ENCODE peak calls at places on chromosomes 11 and 22, in eight cellular contexts. One of them, this sample, is unnamed.

GRCh38 chr22:42067706-42068350 is 2.8 kb downstream of the NAGA start:
- DNase-seq in uterus: no peak
- DNase-seq in transverse colon: no peak
- DNase-seq in adrenal gland: peak
- DNase-seq in Peyer's patch: no peak
- DNase-seq in spleen: peak
- DNase-seq in ovary: no peak
- DNase-seq in body of pancreas: no peak
- DNase-seq in this sample: no peak

GRCh38 chr11:133525976-133526375 is 6.3 kb downstream of the OPCML start:
- DNase-seq in uterus: no peak
- DNase-seq in transverse colon: no peak
- DNase-seq in adrenal gland: no peak
- DNase-seq in Peyer's patch: no peak
- DNase-seq in spleen: no peak
- DNase-seq in ovary: no peak
- DNase-seq in body of pancreas: no peak
- DNase-seq in this sample: no peak

GRCh38 chr22:44758354-44758969 is 6.1 kb downstream of the ARHGAP8 start:
- DNase-seq in uterus: no peak
- DNase-seq in transverse colon: no peak
- DNase-seq in adrenal gland: no peak
- DNase-seq in Peyer's patch: no peak
- DNase-seq in spleen: peak
- DNase-seq in ovary: no peak
- DNase-seq in body of pancreas: no peak
- DNase-seq in this sample: no peak

GRCh38 chr22:47891609-47892008 is 1129.2 kb downstream of the TBC1D22A start:
- DNase-seq in uterus: no peak
- DNase-seq in transverse colon: no peak
- DNase-seq in adrenal gland: no peak
- DNase-seq in Peyer's patch: no peak
- DNase-seq in spleen: no peak
- DNase-seq in ovary: no peak
- DNase-seq in body of pancreas: no peak
- DNase-seq in this sample: no peak

GRCh38 chr11:12815931-12816494 is 141.8 kb downstream of the TEAD1 start:
- DNase-seq in uterus: no peak
- DNase-seq in transverse colon: no peak
- DNase-seq in adrenal gland: no peak
- DNase-seq in Peyer's patch: no peak
- DNase-seq in spleen: no peak
- DNase-seq in ovary: no peak
- DNase-seq in body of pancreas: no peak
- DNase-seq in this sample: peak

GRCh38 chr22:20084547-20085413 is 4.7 kb downstream of the DGCR8 start:
- DNase-seq in uterus: no peak
- DNase-seq in transverse colon: no peak
- DNase-seq in adrenal gland: peak
- DNase-seq in Peyer's patch: no peak
- DNase-seq in spleen: peak
- DNase-seq in ovary: no peak
- DNase-seq in body of pancreas: peak
- DNase-seq in this sample: peak

GRCh38 chr11:72739240-72740059 is 12.8 kb downstream of the ARAP1 start:
- DNase-seq in uterus: no peak
- DNase-seq in transverse colon: no peak
- DNase-seq in adrenal gland: no peak
- DNase-seq in Peyer's patch: no peak
- DNase-seq in spleen: peak
- DNase-seq in ovary: no peak
- DNase-seq in body of pancreas: no peak
- DNase-seq in this sample: peak

GRCh38 chr22:21028277-21029251 is 3.8 kb downstream of the SLC7A4 start:
- DNase-seq in uterus: no peak
- DNase-seq in transverse colon: no peak
- DNase-seq in adrenal gland: no peak
- DNase-seq in Peyer's patch: no peak
- DNase-seq in spleen: no peak
- DNase-seq in ovary: no peak
- DNase-seq in body of pancreas: no peak
- DNase-seq in this sample: no peak

GRCh38 chr11:60939301-60939700 is 12.7 kb downstream of the SLC15A3 start:
- DNase-seq in uterus: no peak
- DNase-seq in transverse colon: no peak
- DNase-seq in adrenal gland: no peak
- DNase-seq in Peyer's patch: no peak
- DNase-seq in spleen: no peak
- DNase-seq in ovary: no peak
- DNase-seq in body of pancreas: no peak
- DNase-seq in this sample: no peak

GRCh38 chr11:83051760-83052671 is 19.7 kb downstream of the RAB30 start:
- DNase-seq in uterus: no peak
- DNase-seq in transverse colon: no peak
- DNase-seq in adrenal gland: peak
- DNase-seq in Peyer's patch: no peak
- DNase-seq in spleen: no peak
- DNase-seq in ovary: peak
- DNase-seq in body of pancreas: peak
- DNase-seq in this sample: peak

GRCh38 chr22:22692707-22693530 is 48.5 kb downstream of the GGTLC2 start:
- DNase-seq in uterus: no peak
- DNase-seq in transverse colon: peak
- DNase-seq in adrenal gland: peak
- DNase-seq in Peyer's patch: peak
- DNase-seq in spleen: peak
- DNase-seq in ovary: peak
- DNase-seq in body of pancreas: peak
- DNase-seq in this sample: no peak

GRCh38 chr11:18091731-18092130 is 14.2 kb downstream of the SAAL1 start:
- DNase-seq in uterus: no peak
- DNase-seq in transverse colon: no peak
- DNase-seq in adrenal gland: no peak
- DNase-seq in Peyer's patch: no peak
- DNase-seq in spleen: no peak
- DNase-seq in ovary: no peak
- DNase-seq in body of pancreas: no peak
- DNase-seq in this sample: no peak

GRCh38 chr22:19942071-19942885 is 660 bp upstream of the TXNRD2 start:
- DNase-seq in uterus: peak
- DNase-seq in transverse colon: no peak
- DNase-seq in adrenal gland: peak
- DNase-seq in Peyer's patch: peak
- DNase-seq in spleen: no peak
- DNase-seq in ovary: peak
- DNase-seq in body of pancreas: no peak
- DNase-seq in this sample: no peak

GRCh38 chr11:128687321-128687720 is 6.6 kb upstream of the FLI1 start:
- DNase-seq in uterus: no peak
- DNase-seq in transverse colon: peak
- DNase-seq in adrenal gland: peak
- DNase-seq in Peyer's patch: no peak
- DNase-seq in spleen: peak
- DNase-seq in ovary: no peak
- DNase-seq in body of pancreas: no peak
- DNase-seq in this sample: peak

GRCh38 chr11:63663809-63664208 is 7.4 kb downstream of the ATL3 start:
- DNase-seq in uterus: no peak
- DNase-seq in transverse colon: no peak
- DNase-seq in adrenal gland: no peak
- DNase-seq in Peyer's patch: no peak
- DNase-seq in spleen: no peak
- DNase-seq in ovary: no peak
- DNase-seq in body of pancreas: no peak
- DNase-seq in this sample: no peak

GRCh38 chr22:20968281-20968977 is 1.4 kb downstream of the AIFM3 start:
- DNase-seq in uterus: no peak
- DNase-seq in transverse colon: no peak
- DNase-seq in adrenal gland: no peak
- DNase-seq in Peyer's patch: no peak
- DNase-seq in spleen: peak
- DNase-seq in ovary: no peak
- DNase-seq in body of pancreas: no peak
- DNase-seq in this sample: no peak

GRCh38 chr22:37566903-37567798 is 6.9 kb downstream of the CDC42EP1 start:
- DNase-seq in uterus: peak
- DNase-seq in transverse colon: peak
- DNase-seq in adrenal gland: peak
- DNase-seq in Peyer's patch: peak
- DNase-seq in spleen: peak
- DNase-seq in ovary: peak
- DNase-seq in body of pancreas: peak
- DNase-seq in this sample: peak
- TF ChIP-seq POLR2A in uterus: peak
- TF ChIP-seq POLR2A in transverse colon: no peak
- TF ChIP-seq POLR2A in adrenal gland: no peak
- TF ChIP-seq POLR2A in Peyer's patch: no peak
- TF ChIP-seq POLR2A in spleen: no peak
- TF ChIP-seq POLR2A in ovary: no peak
- TF ChIP-seq POLR2A in body of pancreas: peak
- TF ChIP-seq POLR2A in this sample: no peak

GRCh38 chr11:9739108-9739507 is 75.2 kb downstream of the SWAP70 start:
- DNase-seq in uterus: no peak
- DNase-seq in transverse colon: no peak
- DNase-seq in adrenal gland: no peak
- DNase-seq in Peyer's patch: no peak
- DNase-seq in spleen: no peak
- DNase-seq in ovary: no peak
- DNase-seq in body of pancreas: no peak
- DNase-seq in this sample: no peak

GRCh38 chr11:9738126-9738525 is 74.2 kb downstream of the SWAP70 start:
- DNase-seq in uterus: no peak
- DNase-seq in transverse colon: peak
- DNase-seq in adrenal gland: peak
- DNase-seq in Peyer's patch: peak
- DNase-seq in spleen: no peak
- DNase-seq in ovary: no peak
- DNase-seq in body of pancreas: no peak
- DNase-seq in this sample: no peak

GRCh38 chr11:9738700-9739099 is 74.8 kb downstream of the SWAP70 start:
- DNase-seq in uterus: no peak
- DNase-seq in transverse colon: no peak
- DNase-seq in adrenal gland: no peak
- DNase-seq in Peyer's patch: no peak
- DNase-seq in spleen: no peak
- DNase-seq in ovary: no peak
- DNase-seq in body of pancreas: no peak
- DNase-seq in this sample: no peak

GRCh38 chr11:9740202-9740881 is 76.5 kb downstream of the SWAP70 start:
- DNase-seq in uterus: no peak
- DNase-seq in transverse colon: peak
- DNase-seq in adrenal gland: no peak
- DNase-seq in Peyer's patch: no peak
- DNase-seq in spleen: no peak
- DNase-seq in ovary: no peak
- DNase-seq in body of pancreas: no peak
- DNase-seq in this sample: no peak

DNA sequence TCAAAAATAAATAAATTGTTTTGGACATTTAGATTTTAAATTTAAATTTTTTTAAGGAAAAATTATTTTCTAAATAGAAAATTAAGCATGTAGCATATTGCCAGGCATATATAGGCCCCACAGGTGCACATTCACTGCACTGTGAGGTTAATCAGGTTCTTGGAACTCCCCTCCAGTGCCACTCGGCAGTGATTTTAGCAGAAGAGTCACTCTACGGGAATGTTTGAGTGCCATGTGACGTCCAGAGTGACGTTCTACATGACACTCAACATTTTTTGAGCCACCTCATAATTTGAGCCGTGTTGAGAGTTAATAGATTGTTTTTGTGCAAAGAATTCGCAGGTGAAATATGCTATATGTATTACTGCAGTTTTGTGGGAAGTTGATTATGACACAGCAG is 77.4 kb downstream of the SWAP70 start:
- DNase-seq in uterus: no peak
- DNase-seq in transverse colon: no peak
- DNase-seq in adrenal gland: no peak
- DNase-seq in Peyer's patch: no peak
- DNase-seq in spleen: no peak
- DNase-seq in ovary: no peak
- DNase-seq in body of pancreas: no peak
- DNase-seq in this sample: no peak
- H3K27ac ChIP-seq in uterus: no peak
- H3K27ac ChIP-seq in transverse colon: no peak
- H3K27ac ChIP-seq in adrenal gland: no peak
- H3K27ac ChIP-seq in Peyer's patch: no peak
- H3K27ac ChIP-seq in spleen: no peak
- H3K27ac ChIP-seq in ovary: no peak
- H3K27ac ChIP-seq in body of pancreas: no peak
- H3K27ac ChIP-seq in this sample: no peak

DNA sequence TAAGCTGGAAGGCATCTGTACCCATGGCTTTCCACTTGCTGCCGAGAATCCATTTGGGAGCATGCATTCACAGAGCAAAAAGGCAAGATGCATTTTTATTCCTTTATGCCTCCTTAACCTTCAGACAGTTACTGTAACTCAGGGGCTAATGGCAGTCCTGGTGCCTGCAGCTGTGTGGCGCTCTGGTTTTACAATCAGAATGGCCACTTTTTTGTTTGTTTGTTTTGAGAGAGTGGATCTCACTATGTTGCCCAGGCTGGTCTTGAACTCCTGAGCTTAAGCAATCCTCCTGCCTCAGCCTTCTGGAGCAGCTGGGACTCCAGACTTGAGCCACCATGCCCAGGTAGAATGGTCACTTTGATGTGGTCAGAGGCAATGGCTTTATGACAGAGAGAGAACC is 101.8 kb downstream of the NAV2 start:
- DNase-seq in uterus: no peak
- DNase-seq in transverse colon: no peak
- DNase-seq in adrenal gland: no peak
- DNase-seq in Peyer's patch: no peak
- DNase-seq in spleen: no peak
- DNase-seq in ovary: no peak
- DNase-seq in body of pancreas: no peak
- DNase-seq in this sample: no peak
- TF ChIP-seq CTCF in uterus: no peak
- TF ChIP-seq CTCF in transverse colon: no peak
- TF ChIP-seq CTCF in adrenal gland: no peak
- TF ChIP-seq CTCF in Peyer's patch: peak
- TF ChIP-seq CTCF in spleen: no peak
- TF ChIP-seq CTCF in ovary: no peak
- TF ChIP-seq CTCF in body of pancreas: no peak
- TF ChIP-seq CTCF in this sample: no peak

DNA sequence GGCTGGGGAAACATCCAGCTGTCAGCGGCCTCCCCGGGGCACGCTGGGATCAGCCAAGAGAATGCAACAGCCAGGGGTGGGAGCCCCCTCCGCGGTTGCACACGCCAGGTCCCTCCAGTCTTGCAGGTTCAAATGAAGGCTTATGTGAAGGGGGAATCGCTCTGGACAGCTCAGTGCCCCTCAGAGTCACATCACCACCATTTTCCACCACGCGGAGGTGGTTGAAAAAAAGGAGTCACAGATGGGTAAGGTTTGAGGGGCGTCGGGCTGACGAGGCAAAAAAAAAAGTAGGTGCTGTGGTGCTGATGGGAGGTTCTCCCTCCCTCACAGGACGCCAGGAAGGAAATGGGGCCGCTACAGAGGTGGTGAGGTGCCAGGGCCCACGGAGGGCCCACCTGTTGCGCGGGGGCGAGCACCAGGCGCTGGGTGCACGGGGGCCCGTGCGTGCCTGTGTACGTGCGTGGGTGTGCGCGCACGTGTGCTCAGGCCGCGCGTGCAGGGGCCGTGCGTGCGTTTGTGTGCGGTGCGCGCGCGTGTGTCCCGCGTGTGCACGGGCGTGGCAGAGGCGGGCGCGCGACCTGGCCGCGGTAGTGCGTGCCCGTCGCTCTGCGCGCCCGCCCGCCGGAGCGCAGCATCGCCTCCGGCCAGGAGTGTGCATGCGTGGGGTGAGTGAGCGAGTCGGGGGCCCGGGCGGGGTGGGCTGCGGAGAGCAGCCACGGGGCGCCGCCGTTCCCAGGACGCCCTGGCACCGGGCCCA is 3.0 kb downstream of the PDGFB start:
- DNase-seq in uterus: no peak
- DNase-seq in transverse colon: no peak
- DNase-seq in adrenal gland: no peak
- DNase-seq in Peyer's patch: peak
- DNase-seq in spleen: no peak
- DNase-seq in ovary: peak
- DNase-seq in body of pancreas: no peak
- DNase-seq in this sample: no peak
- TF ChIP-seq POLR2A in uterus: no peak
- TF ChIP-seq POLR2A in transverse colon: no peak
- TF ChIP-seq POLR2A in adrenal gland: no peak
- TF ChIP-seq POLR2A in Peyer's patch: no peak
- TF ChIP-seq POLR2A in spleen: no peak
- TF ChIP-seq POLR2A in ovary: no peak
- TF ChIP-seq POLR2A in body of pancreas: no peak
- TF ChIP-seq POLR2A in this sample: no peak

This sample was measured in heart left ventricle.